ENCODE peak calls at places on chromosomes 12 and 14, in eight cellular contexts. M is breast epithelium; D is stimulated activated CD8-positive, alpha-beta memory T cell treated with anti-CD3 and anti-CD28 coated beads, Interleukin-4, amount 100 ng/mL, for 24 hours; Z is NCI-H460; L is AG20443; G is dermis blood vessel endothelial cell; U is NCI-H524; N is GM03348. Q is an unnamed sample.

GRCh38 chr12:30687265-30687986 is 8.2 kb downstream of the IPO8 start:
- DNase-seq in M (no peak), D (no peak), Z (no peak), L (no peak), G (no peak), U (peak), N (no peak), Q (no peak)

GRCh38 chr14:72714871-72715214 is 179.1 kb downstream of the DPF3 start:
- DNase-seq in M (no peak), D (no peak), Z (no peak), L (no peak), G (no peak), U (no peak), N (no peak), Q (peak)

GRCh38 chr12:43903686-43904085 is 67.8 kb downstream of the TMEM117 start:
- DNase-seq in M (no peak), D (no peak), Z (no peak), L (no peak), G (no peak), U (no peak), N (no peak), Q (no peak)

GRCh38 chr12:30858471-30858870 is 68.1 kb upstream of the TSPAN11 start:
- DNase-seq in M (no peak), D (no peak), Z (no peak), L (no peak), G (no peak), U (no peak), N (no peak), Q (no peak)

GRCh38 chr12:89349814-89350213 is 2.5 kb downstream of the DUSP6 start:
- DNase-seq in M (peak), D (no peak), Z (no peak), L (peak), G (peak), U (no peak), N (no peak), Q (peak)

GRCh38 chr14:79584679-79585078 is 626.6 kb downstream of the DIO2 start:
- DNase-seq in M (no peak), D (no peak), Z (peak), L (peak), G (peak), U (no peak), N (peak), Q (peak)

GRCh38 chr14:63928744-63929174 is 76.0 kb downstream of the SYNE2 start:
- DNase-seq in M (no peak), D (no peak), Z (no peak), L (no peak), G (peak), U (no peak), N (no peak), Q (no peak)

GRCh38 chr14:93009471-93010117 is 86.6 kb downstream of the CHGA start:
- DNase-seq in M (no peak), D (no peak), Z (no peak), L (peak), G (no peak), U (peak), N (peak), Q (no peak)